ENCODE peak calls at places on chromosome 1, in six cellular contexts. L, U, Y, V, R and X are unnamed samples.

GRCh38 chr1:15152318-15153183 is 996 bp upstream of the TMEM51 start:
- DNase-seq in L (peak), U (no peak), Y (peak), R (peak), V (peak), X (peak)

GRCh38 chr1:94000531-94001282 is 91.5 kb upstream of the GCLM start:
- DNase-seq in Y (no peak), U (no peak), R (no peak), V (no peak), L (no peak), X (no peak)

GRCh38 chr1:8847990-8848389 is 30.5 kb downstream of the ENO1 start:
- DNase-seq in Y (no peak), L (no peak), V (no peak), R (no peak), U (no peak), X (no peak)

GRCh38 chr1:100736324-100736723 is 16.8 kb downstream of the VCAM1 start:
- DNase-seq in U (no peak), R (peak), V (no peak), Y (no peak), L (no peak), X (no peak)

GRCh38 chr1:87867631-87868030 is 539.0 kb downstream of the LMO4 start:
- DNase-seq in L (no peak), U (no peak), V (no peak), Y (no peak), R (no peak), X (no peak)

GRCh38 chr1:165629848-165630628 is 996 bp upstream of the MGST3 start:
- DNase-seq in L (no peak), U (no peak), Y (no peak), R (peak), V (no peak), X (no peak)

GRCh38 chr1:53550201-53550741 is 91.1 kb downstream of the DMRTB1 start:
- DNase-seq in V (no peak), Y (no peak), U (no peak), L (peak), R (peak), X (no peak)

GRCh38 chr1:3948344-3948743 is 48.3 kb upstream of the C1orf174 start:
- DNase-seq in Y (no peak), V (no peak), R (no peak), U (no peak), L (no peak), X (no peak)

GRCh38 chr1:177069489-177069888 is 95.0 kb downstream of the ASTN1 start:
- DNase-seq in U (no peak), Y (no peak), V (peak), R (no peak), L (no peak), X (no peak)